ENCODE peak calls at places on chromosomes 16 and 17, in seven cellular contexts. B is cardiac muscle cell, E is BJ, N is fibroblast of villous mesenchyme, O is esophagus squamous epithelium, P is heart left ventricle, T is upper lobe of right lung. M is an unnamed sample.

GRCh38 chr17:1762906-1763829 is 1.3 kb downstream of the SERPINF1 start:
- DNase-seq in B (no peak), T (no peak), P (peak; percentile 64), N (peak; percentile 90), O (no peak), E (no peak), M (no peak)

GRCh38 chr17:61285483-61286320 is 113.9 kb upstream of the TBX2 start:
- DNase-seq in O (no peak), N (peak; percentile 96), B (peak; percentile 34), P (peak; percentile 45), E (peak; percentile 56), T (no peak), M (peak; percentile 95)

GRCh38 chr16:11155284-11155806 is 100.7 kb downstream of the SOCS1 start:
- DNase-seq in P (peak; percentile 43), N (peak; percentile 90), E (peak; percentile 35), T (no peak), O (no peak), B (no peak), M (peak; percentile 11)

GRCh38 chr16:69188716-69189115 is 1.8 kb downstream of the SNTB2 start:
- DNase-seq in E (no peak), B (no peak), P (no peak), N (no peak), T (no peak), O (no peak), M (no peak)

GRCh38 chr17:11950771-11951519 is 46.3 kb downstream of the ZNF18 start:
- DNase-seq in N (no peak), O (no peak), B (no peak), P (no peak), E (no peak), T (no peak), M (no peak)

GRCh38 chr16:11604783-11605563 is 18.3 kb upstream of the LITAF start:
- DNase-seq in P (peak; percentile 87), N (peak; percentile 81), E (no peak), B (no peak), T (peak; percentile 67), O (no peak), M (no peak)

GRCh38 chr17:76998839-76999238 is 130.6 kb downstream of the MGAT5B start:
- DNase-seq in B (no peak), T (no peak), E (no peak), P (no peak), N (no peak), O (no peak), M (no peak)

GRCh38 chr16:85800321-85800669 is 800 bp downstream of the COX4I1 start:
- DNase-seq in P (no peak), N (no peak), B (peak; percentile 15), O (no peak), T (no peak), E (no peak), M (no peak)

GRCh38 chr17:31216053-31216751 is 80.8 kb downstream of the OMG start:
- DNase-seq in O (no peak), T (no peak), N (peak; percentile 80), P (no peak), E (peak; percentile 96), B (peak; percentile 51), M (peak; percentile 98)

GRCh38 chr17:12627177-12627629 is 38.5 kb upstream of the MYOCD start:
- DNase-seq in N (peak; percentile 98), O (no peak), T (no peak), E (peak; percentile 88), P (peak; percentile 44), B (no peak), M (peak; percentile 88)

GRCh38 chr16:17162560-17162959 is 308.2 kb downstream of the XYLT1 start:
- DNase-seq in P (no peak), T (no peak), E (no peak), N (no peak), B (no peak), O (no peak), M (no peak)

GRCh38 chr17:50830994-50831393 is 4.4 kb upstream of the WFIKKN2 start:
- DNase-seq in T (no peak), P (no peak), B (no peak), N (no peak), E (no peak), O (no peak), M (no peak)

GRCh38 chr16:68374251-68374805 is 63.5 kb downstream of the PRMT7 start:
- DNase-seq in B (peak; percentile 76), P (peak; percentile 23), E (no peak), O (no peak), N (no peak), T (no peak), M (no peak)

GRCh38 chr17:76537578-76538280 is at the start of gene CYGB:
- DNase-seq in P (no peak), T (peak; percentile 75), O (no peak), B (peak; percentile 40), E (no peak), N (peak; percentile 86), M (no peak)

GRCh38 chr16:54086791-54087190 is 199.8 kb downstream of the IRX3 start:
- DNase-seq in E (no peak), N (no peak), O (no peak), B (no peak), P (no peak), T (no peak), M (no peak)

GRCh38 chr16:56633535-56633934 is 1.1 kb downstream of the MT1M start:
- DNase-seq in B (no peak), T (no peak), O (no peak), N (no peak), E (no peak), P (no peak), M (no peak)

GRCh38 chr16:77227745-77228144 is 28.5 kb downstream of the SYCE1L start:
- DNase-seq in O (no peak), P (no peak), N (no peak), B (no peak), E (no peak), T (no peak), M (no peak)

GRCh38 chr16:2874584-2875362 is 8.2 kb upstream of the FLYWCH2 start:
- DNase-seq in O (peak; percentile 14), B (peak; percentile 84), P (peak; percentile 85), T (peak; percentile 91), N (peak; percentile 78), E (no peak), M (no peak)

GRCh38 chr16:14310519-14310991 is 239.4 kb downstream of the MRTFB start:
- DNase-seq in P (no peak), B (no peak), O (no peak), T (no peak), N (peak; percentile 71), E (no peak), M (no peak)

GRCh38 chr16:16972831-16973230 is 497.9 kb downstream of the XYLT1 start:
- DNase-seq in O (no peak), N (no peak), P (no peak), E (no peak), T (no peak), B (no peak), M (no peak)

GRCh38 chr16:68064791-68065365 is 20.3 kb upstream of the NFATC3 start:
- DNase-seq in N (peak; percentile 92), E (no peak), B (peak; percentile 73), T (peak; percentile 89), P (peak; percentile 59), O (no peak), M (peak; percentile 25)

GRCh38 chr17:29959658-29960337 is 18.4 kb downstream of the EFCAB5 start:
- DNase-seq in N (no peak), P (no peak), E (no peak), B (no peak), T (no peak), O (no peak), M (no peak)

GRCh38 chr17:16877102-16877501 is 94.8 kb downstream of the TNFRSF13B start:
- DNase-seq in T (no peak), O (no peak), B (no peak), N (no peak), E (no peak), P (no peak), M (no peak)

GRCh38 chr16:84464116-84464515 is 40.3 kb downstream of the MEAK7 start:
- DNase-seq in N (no peak), E (no peak), O (no peak), P (no peak), T (peak; percentile 16), B (no peak), M (no peak)

DNA sequence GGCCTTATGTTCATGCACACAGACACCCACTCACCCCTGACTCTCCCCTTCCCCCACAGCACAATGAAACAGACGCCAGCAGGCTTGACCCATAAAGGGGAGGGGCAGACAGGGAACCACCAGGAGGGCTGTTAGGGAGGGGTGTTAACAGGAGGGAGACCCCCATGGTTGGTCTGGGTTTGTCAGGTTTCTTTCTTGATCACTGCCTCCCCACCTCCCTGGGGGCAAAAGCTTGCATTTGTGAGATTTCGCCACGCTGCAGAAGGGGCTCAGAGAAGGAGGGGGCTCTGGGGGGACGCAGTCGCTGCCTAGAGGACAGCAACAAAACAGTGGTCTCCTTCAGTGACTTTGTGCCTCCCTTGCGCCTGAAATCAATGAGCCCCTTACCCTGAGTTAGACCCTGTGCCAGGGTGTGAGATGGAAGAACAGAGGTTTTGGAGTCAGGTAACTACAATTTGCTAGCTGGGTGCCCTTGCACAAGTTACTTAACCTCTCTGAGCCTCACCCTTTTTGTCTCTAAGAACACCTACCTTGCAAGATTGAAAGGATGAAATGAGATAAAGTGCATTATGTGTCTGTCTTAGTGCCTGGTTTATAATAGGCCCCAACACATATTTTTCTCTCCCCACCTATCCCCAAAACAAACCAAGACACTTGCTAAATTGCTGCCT is 9.7 kb downstream of the RND2 start:
- DNase-seq in T (no peak), P (no peak), O (no peak), B (no peak), N (no peak), E (no peak), M (no peak)
- H3K4me3 ChIP-seq in T (no peak overlapping the region), P (no peak overlapping the region), O (no peak overlapping the region), B (no peak overlapping the region), N (no peak overlapping the region), E (no peak overlapping the region), M (no peak overlapping the region)

DNA sequence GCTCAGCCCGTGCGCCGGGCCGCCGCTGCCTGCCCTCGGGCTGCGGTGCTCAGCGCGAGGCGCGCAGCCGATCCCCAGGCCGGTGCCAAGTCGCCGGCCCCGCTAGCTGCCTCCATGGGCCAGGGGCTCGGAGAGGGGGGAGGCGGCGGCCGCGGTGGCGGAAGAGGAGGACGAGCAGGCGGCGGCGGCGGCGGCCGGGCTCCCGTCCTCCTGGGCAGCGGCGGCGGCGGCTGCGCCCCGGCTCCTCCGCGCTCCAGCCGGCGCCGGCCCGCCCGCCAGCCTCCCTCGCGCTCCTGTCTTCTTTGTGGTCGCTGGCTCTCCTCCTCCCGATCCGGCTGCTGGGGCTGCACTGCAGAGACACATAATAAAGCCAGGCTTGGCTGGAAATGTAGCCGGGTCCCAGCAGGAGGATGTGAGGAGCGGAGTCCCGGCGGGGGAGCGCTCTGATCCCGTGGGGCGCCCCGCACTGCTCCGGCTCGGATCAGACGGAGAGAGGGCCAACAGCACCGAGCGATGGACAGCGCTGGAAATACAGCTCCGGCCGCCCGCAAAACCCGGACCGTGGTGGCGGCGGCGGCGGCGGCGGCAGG is 924 bp upstream of the ZNF423 start:
- DNase-seq in P (peak; percentile 82), T (peak; percentile 86), N (peak; percentile 65), B (peak; percentile 87), O (no peak), E (no peak), M (peak; percentile 28)
- TF ChIP-seq CTCF in P (peak; percentile 18), T (no peak), N (peak; percentile 9), B (peak; percentile 37), O (no peak), E (peak; percentile 32), M (peak; percentile 32)

GRCh38 chr16:25692734-25693508 is 1.2 kb downstream of the HS3ST4 start:
- DNase-seq in E (no peak), P (no peak), O (no peak), B (peak; percentile 72), N (no peak), T (no peak), M (no peak)
- H3K4me3 ChIP-seq in E (no peak overlapping the region), P (no peak overlapping the region), O (peak overlapping the region; percentile 22), B (peak overlapping the region; percentile 53), N (no peak overlapping the region), T (no peak overlapping the region), M (no peak overlapping the region)

GRCh38 chr16:1543085-1543896 is 9.8 kb downstream of the TMEM204 start:
- DNase-seq in B (peak; percentile 45), E (peak; percentile 57), N (peak; percentile 93), T (peak; percentile 82), P (peak; percentile 91), O (no peak), M (peak; percentile 53)
- TF ChIP-seq CTCF in B (peak; percentile 22), E (peak; percentile 13), N (no peak), T (peak; percentile 5), P (no peak), O (no peak), M (peak; percentile 21)